ENCODE peak calls at places on chromosomes 5 and 9, in four cellular contexts. N, E, P and G are unnamed samples.

GRCh38 chr5:23727271-23727670 is 219.9 kb downstream of the PRDM9 start:
- DNase-seq in N (no peak), E (no peak), P (peak), G (no peak)

GRCh38 chr5:37695651-37696050 is 144.2 kb downstream of the GDNF start:
- DNase-seq in N (no peak), E (no peak), P (no peak), G (no peak)

GRCh38 chr9:88660611-88661010 is 125.6 kb downstream of the NXNL2 start:
- DNase-seq in N (peak), E (peak), P (no peak), G (no peak)

GRCh38 chr9:83312543-83312942 is 225.7 kb downstream of the FRMD3 start:
- DNase-seq in N (no peak), E (no peak), P (no peak), G (no peak)

GRCh38 chr5:78984020-78984610 is 995 bp downstream of the ARSB start:
- DNase-seq in N (peak), E (no peak), P (no peak), G (peak)

GRCh38 chr5:10886497-10886896 is 125.5 kb upstream of the DAP start:
- DNase-seq in N (no peak), E (no peak), P (no peak), G (no peak)

GRCh38 chr5:164354138-164354751 is 848.8 kb downstream of the MAT2B start:
- DNase-seq in N (no peak), E (no peak), P (no peak), G (no peak)

GRCh38 chr9:84343111-84343521 is 2.6 kb upstream of the SLC28A3 start:
- DNase-seq in N (peak), E (peak), P (peak), G (no peak)

GRCh38 chr5:81825237-81825636 is 74.3 kb upstream of the SSBP2 start:
- DNase-seq in N (peak), E (peak), P (peak), G (no peak)

GRCh38 chr9:80400624-80401230 is 829.0 kb downstream of the TLE4 start:
- DNase-seq in N (no peak), E (no peak), P (no peak), G (no peak)

GRCh38 chr5:140310434-140310833 is 7.5 kb upstream of the PFDN1 start:
- DNase-seq in N (no peak), E (peak), P (no peak), G (no peak)

GRCh38 chr5:168285696-168286095 is 5.7 kb upstream of the WWC1 start:
- DNase-seq in N (no peak), E (no peak), P (no peak), G (no peak)

GRCh38 chr9:130198501-130199179 is 26.4 kb downstream of the NCS1 start:
- DNase-seq in N (no peak), E (no peak), P (no peak), G (no peak)

GRCh38 chr9:93579711-93580516 is 3.5 kb downstream of the PHF2 start:
- DNase-seq in N (no peak), E (no peak), P (no peak), G (no peak)

GRCh38 chr9:131270171-131271015 is 5.9 kb downstream of the FAM78A start:
- DNase-seq in N (no peak), E (no peak), P (peak), G (no peak)

GRCh38 chr5:82599692-82600091 is 321.5 kb upstream of the RPS23 start:
- DNase-seq in N (no peak), E (no peak), P (no peak), G (no peak)

GRCh38 chr9:107703651-107704050 is 214.1 kb upstream of the KLF4 start:
- DNase-seq in N (no peak), E (no peak), P (no peak), G (no peak)

GRCh38 chr5:175035882-175036533 is 311.6 kb downstream of the MSX2 start:
- DNase-seq in N (no peak), E (no peak), P (no peak), G (no peak)

GRCh38 chr9:110578575-110578895 is 1.0 kb downstream of the SVEP1 start:
- DNase-seq in N (no peak), E (peak), P (no peak), G (no peak)

GRCh38 chr5:55360190-55360589 is 52.4 kb downstream of the MTREX start:
- DNase-seq in N (peak), E (no peak), P (no peak), G (no peak)

GRCh38 chr9:127036437-127036836 is 86.0 kb downstream of the ANGPTL2 start:
- DNase-seq in N (no peak), E (no peak), P (no peak), G (no peak)

GRCh38 chr9:21810388-21810787 is 8.0 kb downstream of the MTAP start:
- DNase-seq in N (peak), E (no peak), P (no peak), G (no peak)

GRCh38 chr9:136947955-136948510 is 3.0 kb downstream of the C8G start:
- DNase-seq in N (peak), E (peak), P (peak), G (no peak)

GRCh38 chr5:126830061-126830460 is 53.1 kb downstream of the LMNB1 start:
- DNase-seq in N (no peak), E (no peak), P (no peak), G (no peak)
- H3K14ac ChIP-seq in N (no peak), E (no peak), P (no peak), G (no peak)

GRCh38 chr5:80034962-80035821 is at the start of gene THBS4:
- DNase-seq in N (no peak), E (no peak), P (no peak), G (peak)
- H3K14ac ChIP-seq in N (no peak), E (no peak), P (peak), G (no peak)

GRCh38 chr9:85741112-85741874 is 461 bp downstream of the AGTPBP1 start:
- DNase-seq in N (peak), E (peak), P (peak), G (peak)
- H3K14ac ChIP-seq in N (peak), E (no peak), P (peak), G (peak)

GRCh38 chr5:6713274-6714181 is at the start of gene TENT4A:
- DNase-seq in N (no peak), E (no peak), P (no peak), G (no peak)
- H3K14ac ChIP-seq in N (peak), E (no peak), P (peak), G (peak)

GRCh38 chr5:1555011-1555807 is 31.4 kb upstream of the LPCAT1 start:
- DNase-seq in N (peak), E (peak), P (no peak), G (no peak)
- H3K14ac ChIP-seq in N (no peak), E (no peak), P (no peak), G (peak)

DNA sequence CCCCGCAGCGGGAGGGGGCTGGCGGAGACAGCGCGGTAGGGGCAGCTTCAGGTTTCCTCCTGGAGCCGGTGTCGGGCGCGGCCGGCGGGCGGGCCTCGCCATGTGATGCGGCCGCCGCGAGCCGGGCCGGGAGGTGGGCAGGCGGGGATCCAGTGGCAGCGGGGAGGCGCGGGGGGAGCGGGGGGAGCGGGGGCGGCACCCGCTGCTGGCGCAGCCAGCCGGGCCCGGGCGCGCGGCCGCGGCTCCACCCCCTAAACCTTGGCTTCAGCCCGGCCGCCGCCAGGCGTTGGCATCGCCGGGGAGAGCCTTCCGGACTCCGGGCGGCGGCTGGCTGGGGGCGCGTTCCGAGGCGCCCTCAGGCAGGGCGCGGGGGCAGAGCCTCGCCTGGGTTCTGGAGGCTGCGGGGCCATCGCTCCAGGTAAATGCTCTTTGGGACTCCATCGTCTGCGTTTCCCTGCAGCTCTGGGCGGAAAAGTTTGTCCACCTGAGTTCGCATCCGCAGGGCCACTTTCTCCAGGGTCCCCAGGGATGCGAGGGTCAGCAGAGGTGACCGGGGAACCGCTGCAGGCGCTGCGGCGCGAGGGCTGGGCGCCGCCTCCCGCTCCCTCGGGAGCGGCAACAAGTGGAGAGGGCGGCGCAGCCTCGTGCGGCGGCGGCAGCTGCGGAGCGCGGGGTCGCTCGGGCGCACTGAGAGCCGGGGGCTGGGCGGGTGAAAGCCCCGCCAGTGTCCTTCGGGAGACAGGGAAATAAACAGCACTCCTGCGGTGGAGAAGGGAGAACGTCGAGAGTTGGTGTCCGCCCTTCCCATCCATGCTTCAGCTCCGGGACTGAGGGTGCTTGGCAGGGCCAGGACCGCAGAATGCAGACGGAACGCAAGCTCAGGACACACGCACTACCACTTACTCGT is at the start of gene ARHGEF28:
- DNase-seq in N (peak), E (peak), P (no peak), G (peak)
- H3K14ac ChIP-seq in N (peak), E (no peak), P (no peak), G (no peak)

GRCh38 chr5:21154526-21154925 is 1166.5 kb upstream of the CDH18 start:
- DNase-seq in N (no peak), E (no peak), P (no peak), G (no peak)

GRCh38 chr5:21152611-21153010 is 1164.6 kb upstream of the CDH18 start:
- DNase-seq in N (peak), E (peak), P (no peak), G (no peak)
- H3K14ac ChIP-seq in N (no peak), E (no peak), P (no peak), G (no peak)

GRCh38 chr5:176727983-176728675 is 80.8 kb downstream of the TSPAN17 start:
- DNase-seq in N (no peak), E (no peak), P (no peak), G (no peak)

GRCh38 chr5:176725521-176725920 is 78.2 kb downstream of the TSPAN17 start:
- DNase-seq in N (no peak), E (no peak), P (no peak), G (no peak)

GRCh38 chr5:176728810-176729209 is 81.5 kb downstream of the TSPAN17 start:
- DNase-seq in N (no peak), E (no peak), P (no peak), G (no peak)

GRCh38 chr5:176726746-176727527 is 79.7 kb downstream of the TSPAN17 start:
- DNase-seq in N (no peak), E (no peak), P (no peak), G (no peak)

GRCh38 chr5:176727528-176727900 is 80.2 kb downstream of the TSPAN17 start:
- DNase-seq in N (no peak), E (no peak), P (no peak), G (no peak)
- H3K14ac ChIP-seq in N (no peak), E (no peak), P (no peak), G (no peak)